ENCODE peak calls at places on chromosomes 4 and X, in seven cellular contexts. Q is HCT116, Y is A549, F is IMR-90, I is K562, U is SK-N-SH, V is H1. E is an unnamed sample.

GRCh38 chr4:70901984-70902576 is at the start of gene MOB1B:
- DNase-seq in F (peak; percentile 88), V (peak; percentile 91), U (peak; percentile 97), Q (peak; percentile 59), Y (peak; percentile 73), I (peak; percentile 93), E (peak; percentile 34)

GRCh38 chr4:108783666-108784463 is 21.0 kb upstream of the ETNPPL start:
- DNase-seq in V (no peak), Y (peak; percentile 10), I (no peak), F (no peak), U (no peak), Q (peak; percentile 12), E (no peak)

GRCh38 chr4:15648600-15648999 is 6.6 kb downstream of the FBXL5 start:
- DNase-seq in I (no peak), U (no peak), V (no peak), Y (no peak), Q (no peak), F (no peak), E (no peak)

GRCh38 chr4:76182463-76182862 is 31.2 kb downstream of the SCARB2 start:
- DNase-seq in Y (no peak), I (no peak), Q (no peak), U (no peak), V (no peak), F (no peak), E (no peak)

GRCh38 chr4:119233750-119234149 is 21.2 kb downstream of the USP53 start:
- DNase-seq in V (no peak), Y (no peak), F (no peak), U (peak; percentile 38), Q (no peak), I (no peak), E (no peak)

GRCh38 chr4:103892616-103893015 is 172.8 kb upstream of the TACR3 start:
- DNase-seq in U (no peak), Y (no peak), I (no peak), Q (no peak), V (no peak), F (no peak), E (no peak)

GRCh38 chrX:121975666-121976065 is 928.3 kb downstream of the GLUD2 start:
- DNase-seq in V (no peak), U (no peak), F (no peak), Y (no peak), Q (no peak), I (no peak), E (no peak)

GRCh38 chr4:168509786-168510185 is 12.9 kb downstream of the PALLD start:
- DNase-seq in I (no peak), Y (no peak), V (no peak), U (no peak), F (peak; percentile 92), Q (no peak), E (no peak)

GRCh38 chrX:11770320-11770719 is 12.3 kb downstream of the MSL3 start:
- DNase-seq in Q (peak; percentile 22), Y (peak; percentile 49), F (peak; percentile 63), V (no peak), I (peak; percentile 68), U (peak; percentile 74), E (peak; percentile 68)

GRCh38 chrX:1582686-1583437 is 8.5 kb upstream of the AKAP17A start:
- DNase-seq in V (peak; percentile 27), F (no peak), U (no peak), Q (peak; percentile 55), I (no peak), Y (peak; percentile 74), E (no peak)

GRCh38 chr4:31020363-31020762 is 300.2 kb downstream of the PCDH7 start:
- DNase-seq in F (no peak), U (no peak), Q (no peak), V (no peak), I (no peak), Y (no peak), E (no peak)

GRCh38 chrX:87516716-87517115 is 886 bp upstream of the KLHL4 start:
- DNase-seq in F (peak; percentile 55), I (no peak), Q (no peak), V (no peak), Y (no peak), U (no peak), E (no peak)

GRCh38 chrX:101078716-101079115 is at the start of gene TMEM35A:
- DNase-seq in Q (no peak), U (peak; percentile 54), F (peak; percentile 51), I (no peak), Y (no peak), V (peak; percentile 49), E (no peak)

GRCh38 chrX:9464435-9465371 is at the start of gene TBL1X:
- DNase-seq in U (peak; percentile 86), Q (no peak), F (peak; percentile 19), Y (peak; percentile 43), V (peak; percentile 52), I (peak; percentile 92), E (no peak)

GRCh38 chr4:103947617-103948016 is 227.8 kb upstream of the TACR3 start:
- DNase-seq in Q (no peak), F (no peak), U (no peak), V (no peak), Y (no peak), I (no peak), E (no peak)

GRCh38 chr4:88202443-88202842 is 44.0 kb upstream of the ABCG2 start:
- DNase-seq in Y (no peak), U (no peak), Q (no peak), V (no peak), I (no peak), F (no peak), E (no peak)

GRCh38 chr4:73080789-73081188 is 11.3 kb upstream of the COX18 start:
- DNase-seq in U (peak; percentile 37), I (no peak), Y (no peak), Q (no peak), V (no peak), F (no peak), E (no peak)

GRCh38 chrX:16807976-16808542 is 21.8 kb downstream of the TXLNG start:
- DNase-seq in I (peak; percentile 37), U (no peak), Q (no peak), V (no peak), F (peak; percentile 68), Y (peak; percentile 56), E (no peak)

GRCh38 chr4:101037938-101038413 is 309.4 kb downstream of the PPP3CA start:
- DNase-seq in F (peak; percentile 13), U (no peak), Y (no peak), V (no peak), Q (no peak), I (no peak), E (no peak)

GRCh38 chr4:172489896-172490295 is 676.7 kb downstream of the GALNTL6 start:
- DNase-seq in F (no peak), I (no peak), Y (no peak), Q (no peak), V (no peak), U (no peak), E (no peak)

GRCh38 chr4:163164591-163164990 is 2.1 kb downstream of the NAF1 start:
- DNase-seq in Q (no peak), F (no peak), U (no peak), V (no peak), Y (no peak), I (no peak), E (no peak)

GRCh38 chr4:2354127-2354526 is 64.3 kb downstream of the ZFYVE28 start:
- DNase-seq in Q (no peak), I (peak; percentile 46), F (no peak), V (no peak), U (peak; percentile 77), Y (peak; percentile 11), E (no peak)

GRCh38 chr4:119040711-119041185 is 94.9 kb upstream of the MYOZ2 start:
- DNase-seq in F (peak; percentile 93), V (no peak), Q (no peak), U (no peak), Y (no peak), I (no peak), E (no peak)

GRCh38 chrX:49915352-49916222 is 6.8 kb upstream of the CLCN5 start:
- DNase-seq in F (peak; percentile 62), V (no peak), Y (peak; percentile 39), I (peak; percentile 47), U (peak; percentile 44), Q (peak; percentile 40), E (no peak)

GRCh38 chr4:6250235-6250983 is 19.2 kb upstream of the WFS1 start:
- DNase-seq in I (peak; percentile 61), F (peak; percentile 59), U (peak; percentile 76), V (peak; percentile 62), Q (peak; percentile 76), Y (peak; percentile 58), E (peak; percentile 42)

GRCh38 chr4:3354455-3354811 is 61.6 kb downstream of the RGS12 start:
- DNase-seq in I (no peak), F (no peak), Y (no peak), U (no peak), Q (no peak), V (no peak), E (no peak)

GRCh38 chr4:16794816-16795445 is 103.5 kb downstream of the LDB2 start:
- DNase-seq in U (peak; percentile 45), I (peak; percentile 58), V (peak; percentile 89), F (peak; percentile 60), Q (peak; percentile 34), Y (no peak), E (no peak)
- TF ChIP-seq RAD21 in U (peak; percentile 74), I (no peak), V (peak; percentile 85), F (peak; percentile 91), Q (peak; percentile 54), Y (no peak), E (peak; percentile 57)

GRCh38 chr4:83108101-83108861 is 6.2 kb downstream of the PLAC8 start:
- DNase-seq in Y (no peak), I (no peak), Q (no peak), V (no peak), F (no peak), U (no peak), E (no peak)
- TF ChIP-seq RAD21 in Y (no peak), I (no peak), Q (no peak), V (no peak), F (no peak), U (no peak), E (no peak)

GRCh38 chrX:63664083-63664482 is 120.9 kb downstream of the ARHGEF9 start:
- DNase-seq in V (no peak), F (peak; percentile 33), U (no peak), Y (no peak), Q (no peak), I (no peak), E (no peak)
- TF ChIP-seq RAD21 in V (no peak), F (no peak), U (no peak), Y (no peak), Q (no peak), I (no peak), E (no peak)

GRCh38 chrX:47628980-47629379 is 750 bp downstream of the CFP start:
- DNase-seq in Y (no peak), V (no peak), Q (no peak), I (no peak), F (no peak), U (no peak), E (no peak)

GRCh38 chrX:47623540-47624027 is 3.9 kb upstream of the SYN1 start:
- DNase-seq in U (peak; percentile 89), V (peak; percentile 76), I (peak; percentile 40), Q (no peak), Y (peak; percentile 66), F (peak; percentile 76), E (no peak)

GRCh38 chrX:47621851-47622250 is 2.2 kb upstream of the SYN1 start:
- DNase-seq in V (no peak), Q (no peak), I (no peak), F (no peak), U (no peak), Y (no peak), E (no peak)

GRCh38 chrX:47629419-47630210 is at the start of gene CFP:
- DNase-seq in Y (no peak), I (no peak), V (no peak), Q (no peak), U (no peak), F (no peak), E (no peak)

GRCh38 chrX:47625365-47625764 is 4.4 kb downstream of the CFP start:
- DNase-seq in I (no peak), U (no peak), Y (no peak), Q (no peak), F (no peak), V (no peak), E (no peak)
- TF ChIP-seq RAD21 in I (no peak), U (no peak), Y (no peak), Q (no peak), F (no peak), V (no peak), E (no peak)

E was measured in GM12878.